ENCODE peak calls at places on chromosome 22, in nine cellular contexts. F is stimulated activated CD8-positive, alpha-beta memory T cell treated with anti-CD3 and anti-CD28 coated beads, Interleukin-7, amount 100 ng/mL, for 1 hour; Y is stimulated activated CD4-positive, alpha-beta T cell treated with anti-CD3 and anti-CD28 coated beads, Interleukin-4, amount 100 ng/mL, for 1 hour; A is EH; O is right cardiac atrium; C is astrocyte of the hippocampus; E is left colon; L is lower lobe of right lung; P is HepG2. R is an unnamed sample.

GRCh38 chr22:42177891-42178336 is 47.3 kb upstream of the CYP2D6 start:
- DNase-seq in F (no peak), Y (no peak), A (no peak), O (no peak), C (no peak), E (peak), L (no peak), P (no peak), R (no peak)

GRCh38 chr22:29994941-29995340 is 85.3 kb upstream of the HORMAD2 start:
- DNase-seq in F (no peak), Y (no peak), A (peak), O (no peak), C (peak), E (no peak), L (no peak), P (peak), R (no peak)

GRCh38 chr22:36773935-36774334 is 2.0 kb downstream of the IFT27 start:
- DNase-seq in F (no peak), Y (no peak), A (peak), O (no peak), C (peak), E (no peak), L (no peak), P (no peak), R (peak)

GRCh38 chr22:36419912-36420882 is 32.4 kb upstream of the MYH9 start:
- DNase-seq in F (no peak), Y (no peak), A (peak), O (no peak), C (no peak), E (no peak), L (no peak), P (no peak), R (no peak)

GRCh38 chr22:22927888-22928665 is 40.5 kb downstream of the IGLL5 start:
- DNase-seq in F (no peak), Y (no peak), A (no peak), O (peak), C (no peak), E (no peak), L (no peak), P (no peak), R (no peak)

GRCh38 chr22:42805016-42805997 is 51.8 kb downstream of the ARFGAP3 start:
- DNase-seq in F (no peak), Y (no peak), A (no peak), O (no peak), C (peak), E (no peak), L (peak), P (peak), R (peak)

GRCh38 chr22:25396615-25397200 is 167.8 kb upstream of the GRK3 start:
- DNase-seq in F (no peak), Y (no peak), A (no peak), O (no peak), C (no peak), E (no peak), L (no peak), P (peak), R (no peak)

GRCh38 chr22:49602481-49602880 is 225.2 kb downstream of the BRD1 start:
- DNase-seq in F (no peak), Y (no peak), A (no peak), O (no peak), C (no peak), E (no peak), L (peak), P (no peak), R (no peak)

GRCh38 chr22:46471901-46472721 is 65.3 kb downstream of the CELSR1 start:
- DNase-seq in F (no peak), Y (no peak), A (peak), O (no peak), C (peak), E (no peak), L (no peak), P (no peak), R (no peak)

R was measured in Ammon's horn.